ENCODE peak calls at places on chromosomes 1 and 21, in four cellular contexts. One of them, this sample, is unnamed. For H3K36me3, the result is how much of the 10 kb centered on the place peaks cover.

GRCh38 chr1:8825985-8826481 is 8.6 kb upstream of the RERE start:
- DNase-seq in endothelial cell of umbilical vein: peak
- DNase-seq in PC-3: peak
- DNase-seq in HepG2: no peak
- DNase-seq in this sample: no peak

GRCh38 chr1:185157599-185158469 is 867 bp downstream of the SWT1 start:
- DNase-seq in HepG2: no peak
- DNase-seq in endothelial cell of umbilical vein: peak
- DNase-seq in PC-3: peak
- DNase-seq in this sample: peak

GRCh38 chr1:45979074-45979777 is 153.2 kb downstream of the PIK3R3 start:
- DNase-seq in HepG2: peak
- DNase-seq in endothelial cell of umbilical vein: peak
- DNase-seq in PC-3: peak
- DNase-seq in this sample: peak

GRCh38 chr1:174074757-174075156 is 52.6 kb upstream of the RC3H1 start:
- DNase-seq in PC-3: peak
- DNase-seq in endothelial cell of umbilical vein: peak
- DNase-seq in HepG2: no peak
- DNase-seq in this sample: no peak

GRCh38 chr1:58466618-58467241 is 79.8 kb downstream of the OMA1 start:
- DNase-seq in endothelial cell of umbilical vein: no peak
- DNase-seq in PC-3: no peak
- DNase-seq in HepG2: no peak
- DNase-seq in this sample: no peak

GRCh38 chr21:37700641-37701202 is 215.5 kb downstream of the KCNJ6 start:
- DNase-seq in endothelial cell of umbilical vein: peak
- DNase-seq in HepG2: peak
- DNase-seq in PC-3: peak
- DNase-seq in this sample: peak

GRCh38 chr1:160171352-160171751 is 19.0 kb upstream of the CASQ1 start:
- DNase-seq in PC-3: peak
- DNase-seq in HepG2: no peak
- DNase-seq in endothelial cell of umbilical vein: no peak
- DNase-seq in this sample: no peak

GRCh38 chr1:180167721-180168467 is 13.2 kb downstream of the QSOX1 start:
- DNase-seq in endothelial cell of umbilical vein: no peak
- DNase-seq in HepG2: peak
- DNase-seq in PC-3: peak
- DNase-seq in this sample: peak

GRCh38 chr1:220681220-220681847 is 8.8 kb upstream of the C1orf115 start:
- DNase-seq in endothelial cell of umbilical vein: peak
- DNase-seq in HepG2: no peak
- DNase-seq in PC-3: peak
- DNase-seq in this sample: no peak

GRCh38 chr1:116115476-116115875 is 4.3 kb downstream of the MAB21L3 start:
- DNase-seq in HepG2: no peak
- DNase-seq in PC-3: peak
- DNase-seq in endothelial cell of umbilical vein: no peak
- DNase-seq in this sample: peak

GRCh38 chr1:27522860-27523665 is 33.1 kb upstream of the WASF2 start:
- DNase-seq in PC-3: peak
- DNase-seq in endothelial cell of umbilical vein: peak
- DNase-seq in HepG2: peak
- DNase-seq in this sample: no peak

GRCh38 chr1:165481820-165482532 is 37.0 kb upstream of the RXRG start:
- DNase-seq in HepG2: no peak
- DNase-seq in PC-3: peak
- DNase-seq in endothelial cell of umbilical vein: peak
- DNase-seq in this sample: peak

GRCh38 chr1:35600593-35600992 is 27.5 kb downstream of the TFAP2E start:
- DNase-seq in endothelial cell of umbilical vein: no peak
- DNase-seq in HepG2: no peak
- DNase-seq in PC-3: no peak
- DNase-seq in this sample: no peak

GRCh38 chr1:58426918-58427317 is 119.6 kb downstream of the OMA1 start:
- DNase-seq in HepG2: no peak
- DNase-seq in endothelial cell of umbilical vein: no peak
- DNase-seq in PC-3: no peak
- DNase-seq in this sample: no peak

GRCh38 chr1:162660598-162660997 is 28.3 kb downstream of the DDR2 start:
- DNase-seq in endothelial cell of umbilical vein: no peak
- DNase-seq in PC-3: no peak
- DNase-seq in HepG2: no peak
- DNase-seq in this sample: no peak

GRCh38 chr1:76433528-76433927 is 359.0 kb downstream of the ST6GALNAC3 start:
- DNase-seq in PC-3: no peak
- DNase-seq in HepG2: no peak
- DNase-seq in endothelial cell of umbilical vein: no peak
- DNase-seq in this sample: no peak

GRCh38 chr1:198830397-198830796 is 191.6 kb downstream of the PTPRC start:
- DNase-seq in PC-3: no peak
- DNase-seq in endothelial cell of umbilical vein: no peak
- DNase-seq in HepG2: no peak
- DNase-seq in this sample: no peak

GRCh38 chr1:38061290-38061689 is 14.7 kb upstream of the POU3F1 start:
- DNase-seq in PC-3: no peak
- DNase-seq in HepG2: no peak
- DNase-seq in endothelial cell of umbilical vein: no peak
- DNase-seq in this sample: no peak

GRCh38 chr1:228236744-228237143 is 28.9 kb downstream of the OBSCN start:
- DNase-seq in HepG2: peak
- DNase-seq in PC-3: peak
- DNase-seq in endothelial cell of umbilical vein: peak
- DNase-seq in this sample: peak

GRCh38 chr1:58739851-58740466 is 40.1 kb upstream of the MYSM1 start:
- DNase-seq in HepG2: peak
- DNase-seq in PC-3: peak
- DNase-seq in endothelial cell of umbilical vein: peak
- DNase-seq in this sample: peak

GRCh38 chr21:25313891-25314646 is 293.2 kb downstream of the MRPL39 start:
- DNase-seq in endothelial cell of umbilical vein: no peak
- DNase-seq in HepG2: no peak
- DNase-seq in PC-3: peak
- DNase-seq in this sample: no peak

GRCh38 chr1:96978431-96978830 is 256.8 kb downstream of the PTBP2 start:
- DNase-seq in PC-3: no peak
- DNase-seq in endothelial cell of umbilical vein: no peak
- DNase-seq in HepG2: no peak
- DNase-seq in this sample: no peak

GRCh38 chr1:100606438-100606837 is 68.5 kb downstream of the GPR88 start:
- DNase-seq in HepG2: no peak
- DNase-seq in endothelial cell of umbilical vein: peak
- DNase-seq in PC-3: peak
- DNase-seq in this sample: peak

GRCh38 chr1:211975152-211975941 is 60.0 kb downstream of the INTS7 start:
- DNase-seq in PC-3: no peak
- DNase-seq in HepG2: no peak
- DNase-seq in endothelial cell of umbilical vein: no peak
- DNase-seq in this sample: no peak

GRCh38 chr1:204258213-204259115 is 44.7 kb upstream of the GOLT1A start:
- DNase-seq in endothelial cell of umbilical vein: peak
- DNase-seq in PC-3: peak
- DNase-seq in HepG2: peak
- DNase-seq in this sample: peak

GRCh38 chr1:116667577-116668105 is at the start of gene IGSF3:
- DNase-seq in endothelial cell of umbilical vein: peak
- DNase-seq in HepG2: no peak
- DNase-seq in PC-3: peak
- DNase-seq in this sample: peak

GRCh38 chr21:20999567-21000169 is 1.5 kb downstream of the NCAM2 start:
- DNase-seq in PC-3: peak
- DNase-seq in HepG2: peak
- DNase-seq in endothelial cell of umbilical vein: peak
- DNase-seq in this sample: peak

GRCh38 chr1:170660874-170661645 is 2.9 kb upstream of the PRRX1 start:
- DNase-seq in HepG2: no peak
- DNase-seq in endothelial cell of umbilical vein: peak
- DNase-seq in PC-3: no peak
- DNase-seq in this sample: no peak

GRCh38 chr1:111739984-111740765 is 980 bp upstream of the INKA2 start:
- DNase-seq in HepG2: no peak
- DNase-seq in endothelial cell of umbilical vein: peak
- DNase-seq in PC-3: peak
- DNase-seq in this sample: peak

GRCh38 chr1:232754930-232755329 is 50.3 kb upstream of the MAP10 start:
- DNase-seq in PC-3: no peak
- DNase-seq in endothelial cell of umbilical vein: no peak
- DNase-seq in HepG2: no peak
- DNase-seq in this sample: no peak

GRCh38 chr1:2378441-2378851 is 12.9 kb downstream of the MORN1 start:
- DNase-seq in PC-3: no peak
- DNase-seq in HepG2: no peak
- DNase-seq in endothelial cell of umbilical vein: no peak
- DNase-seq in this sample: no peak

GRCh38 chr1:116485071-116485735 is 85.6 kb downstream of the CD58 start:
- DNase-seq in endothelial cell of umbilical vein: peak
- DNase-seq in PC-3: peak
- DNase-seq in HepG2: peak
- DNase-seq in this sample: peak

GRCh38 chr1:48462716-48463285 is 9.2 kb downstream of the SPATA6 start:
- DNase-seq in PC-3: no peak
- DNase-seq in endothelial cell of umbilical vein: no peak
- DNase-seq in HepG2: no peak
- DNase-seq in this sample: no peak

GRCh38 chr1:219812491-219813221 is 115.7 kb downstream of the SLC30A10 start:
- DNase-seq in HepG2: peak
- DNase-seq in PC-3: peak
- DNase-seq in endothelial cell of umbilical vein: peak
- DNase-seq in this sample: peak

GRCh38 chr1:62426794-62427193 is 10.1 kb upstream of the USP1 start:
- DNase-seq in endothelial cell of umbilical vein: no peak
- DNase-seq in PC-3: no peak
- DNase-seq in HepG2: no peak
- DNase-seq in this sample: no peak

GRCh38 chr1:32448773-32449456 is 16.0 kb upstream of the ZBTB8B start:
- DNase-seq in PC-3: peak
- DNase-seq in endothelial cell of umbilical vein: peak
- DNase-seq in HepG2: peak
- DNase-seq in this sample: no peak
- H2AFZ ChIP-seq in PC-3: peak
- H2AFZ ChIP-seq in endothelial cell of umbilical vein: no peak
- H2AFZ ChIP-seq in HepG2: peak
- H2AFZ ChIP-seq in this sample: peak

DNA sequence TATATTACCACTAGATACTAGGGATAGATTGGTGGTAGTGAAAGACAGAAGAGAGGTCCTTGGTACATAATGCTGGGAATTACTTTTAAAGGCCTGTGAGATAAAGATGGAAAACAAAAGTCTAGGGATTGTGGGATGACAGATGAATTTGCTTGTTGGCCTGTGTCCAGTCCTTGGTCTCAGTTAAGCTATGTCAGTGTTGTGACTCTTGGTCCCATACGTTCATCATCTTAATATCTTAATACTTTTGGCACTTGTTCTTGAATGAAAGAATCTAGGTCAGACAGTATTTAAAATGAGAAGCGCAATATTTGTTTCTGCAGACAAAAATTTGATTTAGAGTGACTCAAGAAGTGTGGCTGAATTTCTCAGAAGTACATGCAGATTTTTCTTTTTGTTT is 7.6 kb downstream of the RPL5 start:
- DNase-seq in endothelial cell of umbilical vein: no peak
- DNase-seq in PC-3: no peak
- DNase-seq in HepG2: no peak
- DNase-seq in this sample: no peak
- H3K36me3 ChIP-seq in endothelial cell of umbilical vein: under half
- H3K36me3 ChIP-seq in PC-3: half or more
- H3K36me3 ChIP-seq in HepG2: under half
- H3K36me3 ChIP-seq in this sample: half or more

GRCh38 chr1:10980841-10981727 is 31.4 kb upstream of the TARDBP start:
- DNase-seq in PC-3: no peak
- DNase-seq in HepG2: no peak
- DNase-seq in endothelial cell of umbilical vein: no peak
- DNase-seq in this sample: no peak
- H2AFZ ChIP-seq in PC-3: peak
- H2AFZ ChIP-seq in HepG2: no peak
- H2AFZ ChIP-seq in endothelial cell of umbilical vein: no peak
- H2AFZ ChIP-seq in this sample: peak

GRCh38 chr1:201673093-201673492 is 134.2 kb downstream of the NAV1 start:
- DNase-seq in PC-3: no peak
- DNase-seq in endothelial cell of umbilical vein: no peak
- DNase-seq in HepG2: no peak
- DNase-seq in this sample: no peak
- H3K36me3 ChIP-seq in PC-3: under half
- H3K36me3 ChIP-seq in endothelial cell of umbilical vein: under half
- H3K36me3 ChIP-seq in HepG2: under half
- H3K36me3 ChIP-seq in this sample: under half

DNA sequence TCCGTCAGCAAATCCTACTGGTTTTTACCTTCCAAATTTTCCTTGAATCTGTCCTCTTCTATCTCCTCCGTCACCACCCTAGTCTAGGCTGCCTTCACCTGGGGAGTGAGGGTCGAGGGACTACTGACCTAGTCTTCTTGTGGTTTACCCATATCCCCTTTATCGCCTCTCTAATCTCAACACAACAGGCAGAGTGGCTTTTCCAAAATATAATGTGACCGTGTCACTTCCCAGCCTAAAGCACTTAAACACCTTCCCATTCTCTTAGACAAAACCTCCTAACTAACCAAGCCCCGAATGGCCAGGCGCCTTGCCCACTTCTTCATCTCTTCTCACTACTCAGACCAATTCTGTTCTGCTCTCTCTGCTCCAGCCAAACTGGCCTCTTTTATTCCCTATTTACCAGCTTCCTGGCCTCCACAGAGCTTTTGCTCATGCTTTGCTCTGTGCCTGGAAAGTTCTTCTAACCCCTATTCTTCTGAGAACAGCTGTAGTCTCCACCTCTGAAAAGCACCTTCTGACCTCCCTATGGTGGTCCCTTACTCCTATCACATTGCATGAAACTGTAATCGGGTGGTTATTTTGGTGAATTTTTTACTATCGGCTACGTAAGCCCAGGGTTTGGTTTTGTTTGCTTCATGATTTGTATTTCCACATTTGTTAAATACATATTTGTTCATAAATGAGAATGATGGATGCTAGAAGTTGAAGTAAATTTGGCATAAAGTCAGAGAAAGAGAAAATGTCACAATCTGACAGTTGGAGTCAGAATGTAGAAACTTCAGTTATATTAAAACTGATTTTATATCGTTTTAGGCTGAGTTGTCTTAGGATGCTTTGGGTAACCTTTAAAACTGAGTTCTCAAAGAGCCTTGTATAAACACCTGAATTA is 1.2 kb upstream of the NBPF1 start:
- DNase-seq in PC-3: no peak
- DNase-seq in HepG2: no peak
- DNase-seq in endothelial cell of umbilical vein: no peak
- DNase-seq in this sample: no peak
- H2AFZ ChIP-seq in PC-3: peak
- H2AFZ ChIP-seq in HepG2: no peak
- H2AFZ ChIP-seq in endothelial cell of umbilical vein: peak
- H2AFZ ChIP-seq in this sample: peak

GRCh38 chr1:40421694-40422384 is 28.4 kb upstream of the ZFP69B start:
- DNase-seq in endothelial cell of umbilical vein: no peak
- DNase-seq in HepG2: peak
- DNase-seq in PC-3: peak
- DNase-seq in this sample: peak
- H3K36me3 ChIP-seq in endothelial cell of umbilical vein: under half
- H3K36me3 ChIP-seq in HepG2: under half
- H3K36me3 ChIP-seq in PC-3: under half
- H3K36me3 ChIP-seq in this sample: under half

This sample was measured in mammary epithelial cell.